ENCODE peak calls at places on chromosomes 11 and 22, in five cellular contexts. R is GM12878, F is HepG2, B is SK-N-SH, E is K562. N is an unnamed sample.

GRCh38 chr11:123624974-123625373 is 29.4 kb downstream of the SCN3B start:
- DNase-seq in F (no peak), R (no peak), B (no peak), E (no peak), N (no peak)

GRCh38 chr22:49827307-49827852 is 293 bp downstream of the BRD1 start:
- DNase-seq in F (no peak), R (no peak), B (peak; percentile 77), E (peak; percentile 78), N (peak; percentile 40)

GRCh38 chr22:26986051-26986881 is 328.9 kb downstream of the MIAT start:
- DNase-seq in B (peak; percentile 48), E (no peak), R (no peak), F (no peak), N (no peak)

GRCh38 chr11:12319734-12320387 is 57.5 kb upstream of the PARVA start:
- DNase-seq in R (no peak), F (no peak), E (no peak), B (no peak), N (no peak)

GRCh38 chr11:127521413-127521812 is 520.8 kb upstream of the KIRREL3 start:
- DNase-seq in B (no peak), E (no peak), R (no peak), F (no peak), N (no peak)

GRCh38 chr11:103910721-103911120 is 125.7 kb upstream of the DDI1 start:
- DNase-seq in E (no peak), R (no peak), B (no peak), F (no peak), N (no peak)

GRCh38 chr11:96798445-96798844 is 408.6 kb downstream of the JRKL start:
- DNase-seq in B (no peak), E (no peak), F (no peak), R (no peak), N (no peak)

GRCh38 chr11:61958590-61958989 is 8.4 kb downstream of the BEST1 start:
- DNase-seq in E (no peak), B (no peak), F (no peak), R (no peak), N (no peak)

GRCh38 chr11:69080361-69080973 is 31.7 kb downstream of the TPCN2 start:
- DNase-seq in E (no peak), F (no peak), R (no peak), B (no peak), N (no peak)

GRCh38 chr22:20962491-20962945 is 4.5 kb upstream of the AIFM3 start:
- DNase-seq in B (no peak), E (no peak), F (no peak), R (no peak), N (no peak)

GRCh38 chr11:112499153-112499907 is 238.7 kb upstream of the PLET1 start:
- DNase-seq in R (no peak), B (no peak), F (no peak), E (no peak), N (no peak)

GRCh38 chr11:69854719-69855118 is 35.5 kb upstream of the FGF3 start:
- DNase-seq in B (no peak), R (no peak), E (no peak), F (no peak), N (no peak)

GRCh38 chr11:122293298-122294023 is 177.4 kb upstream of the BLID start:
- DNase-seq in R (no peak), E (no peak), F (no peak), B (no peak), N (no peak)

GRCh38 chr11:116731097-116731761 is 41.6 kb downstream of the BUD13 start:
- DNase-seq in F (peak; percentile 5), B (peak; percentile 84), R (no peak), E (no peak), N (no peak)

GRCh38 chr11:117071344-117071787 is 26.9 kb downstream of the SIK3 start:
- DNase-seq in R (no peak), F (peak; percentile 84), B (no peak), E (no peak), N (no peak)

GRCh38 chr11:72758304-72758689 is 6.1 kb upstream of the ARAP1 start:
- DNase-seq in E (peak; percentile 51), R (no peak), F (no peak), B (no peak), N (no peak)

GRCh38 chr22:17064498-17065100 is 20.2 kb upstream of the IL17RA start:
- DNase-seq in B (no peak), R (no peak), F (no peak), E (no peak), N (no peak)

DNA sequence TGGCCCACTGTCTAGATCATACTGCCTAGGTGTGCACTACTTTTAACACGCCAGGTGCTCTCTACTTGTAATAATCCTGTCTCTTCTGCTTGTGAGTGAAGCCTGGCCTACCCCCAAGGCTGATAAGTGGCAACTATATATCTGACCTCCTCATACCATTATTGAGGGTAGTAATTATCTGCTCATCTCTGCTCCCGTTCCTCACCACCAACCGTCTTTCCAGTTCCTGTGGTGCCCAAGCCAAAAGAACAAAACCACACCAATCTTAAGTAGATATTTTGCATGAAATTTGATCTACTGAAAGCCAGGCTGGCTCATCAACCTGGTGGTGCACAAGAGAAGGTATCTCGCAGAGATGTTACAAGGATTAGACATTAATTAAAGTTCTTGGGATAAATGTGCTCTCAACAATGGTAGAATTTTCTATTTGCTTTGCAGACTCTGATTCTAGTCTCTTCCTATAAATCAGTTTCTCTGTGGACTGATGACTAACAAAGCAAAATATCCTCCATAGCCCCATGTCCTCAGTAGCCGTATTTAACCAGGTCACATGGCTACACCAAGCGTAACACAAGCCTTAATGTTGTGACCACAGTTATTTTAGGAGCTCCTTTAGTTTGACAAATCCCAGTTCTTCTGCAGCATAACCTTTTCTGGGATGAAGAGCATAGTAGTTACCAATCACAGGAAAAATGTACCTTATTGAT is 267.2 kb downstream of the NTM start:
- DNase-seq in B (no peak), R (no peak), F (no peak), E (no peak), N (no peak)
- TF ChIP-seq FOXM1 in B (no peak), R (no peak), F (no peak), E (no peak), N (no peak)

GRCh38 chr22:30129636-30130035 is 49.4 kb downstream of the HORMAD2 start:
- DNase-seq in E (no peak), R (no peak), B (no peak), F (no peak), N (no peak)
- TF ChIP-seq FOXM1 in E (no peak), R (no peak), B (no peak), F (no peak), N (no peak)

GRCh38 chr11:2311456-2312201 is 9.8 kb downstream of the TSPAN32 start:
- DNase-seq in F (no peak), E (no peak), B (no peak), R (no peak), N (no peak)
- TF ChIP-seq FOXM1 in F (no peak), E (no peak), B (no peak), R (no peak), N (no peak)

GRCh38 chr11:67372232-67372992 is 986 bp downstream of the CLCF1 start:
- DNase-seq in B (peak; percentile 81), F (no peak), R (no peak), E (peak; percentile 89), N (no peak)

GRCh38 chr11:67370351-67371076 is 2.9 kb downstream of the CLCF1 start:
- DNase-seq in R (no peak), B (no peak), E (no peak), F (no peak), N (no peak)

GRCh38 chr11:67371199-67371548 is 2.2 kb downstream of the CLCF1 start:
- DNase-seq in R (no peak), E (no peak), F (no peak), B (no peak), N (no peak)

GRCh38 chr11:67372993-67373915 is at the start of gene CLCF1:
- DNase-seq in R (no peak), F (no peak), B (peak; percentile 90), E (peak; percentile 89), N (peak; percentile 68)

GRCh38 chr11:67371549-67372231 is 1.7 kb downstream of the CLCF1 start:
- DNase-seq in E (peak; percentile 63), B (peak; percentile 85), R (no peak), F (peak; percentile 34), N (peak; percentile 65)
- TF ChIP-seq FOXM1 in E (no peak), B (no peak), R (no peak), F (no peak), N (no peak)